ENCODE peak calls at places on chromosomes 12 and 14, in eight cellular contexts. One of them, this sample, is unnamed.

GRCh38 chr12:85089792-85090191 is 53.6 kb downstream of the LRRIQ1 start:
- DNase-seq in transverse colon: no peak
- DNase-seq in esophagus muscularis mucosa: no peak
- DNase-seq in spleen: peak; percentile 37
- DNase-seq in heart left ventricle: no peak
- DNase-seq in ovary: no peak
- DNase-seq in stomach: no peak
- DNase-seq in A549: no peak
- DNase-seq in this sample: no peak

GRCh38 chr14:104844306-104845032 is 20.6 kb upstream of the CEP170B start:
- DNase-seq in heart left ventricle: no peak
- DNase-seq in spleen: peak; percentile 64
- DNase-seq in transverse colon: no peak
- DNase-seq in ovary: no peak
- DNase-seq in stomach: no peak
- DNase-seq in A549: no peak
- DNase-seq in esophagus muscularis mucosa: no peak
- DNase-seq in this sample: peak; percentile 61

GRCh38 chr12:75977952-75978671 is 53.5 kb downstream of the PHLDA1 start:
- DNase-seq in ovary: peak; percentile 62
- DNase-seq in spleen: no peak
- DNase-seq in esophagus muscularis mucosa: no peak
- DNase-seq in heart left ventricle: peak; percentile 44
- DNase-seq in transverse colon: peak; percentile 75
- DNase-seq in A549: peak; percentile 100
- DNase-seq in stomach: peak; percentile 56
- DNase-seq in this sample: peak; percentile 75

GRCh38 chr14:38883127-38883526 is 219.9 kb downstream of the SEC23A start:
- DNase-seq in ovary: no peak
- DNase-seq in spleen: no peak
- DNase-seq in esophagus muscularis mucosa: no peak
- DNase-seq in A549: no peak
- DNase-seq in stomach: no peak
- DNase-seq in transverse colon: no peak
- DNase-seq in heart left ventricle: no peak
- DNase-seq in this sample: no peak

GRCh38 chr12:65881348-65881961 is 57.2 kb downstream of the HMGA2 start:
- DNase-seq in heart left ventricle: peak; percentile 53
- DNase-seq in transverse colon: peak; percentile 15
- DNase-seq in ovary: peak; percentile 62
- DNase-seq in esophagus muscularis mucosa: no peak
- DNase-seq in A549: no peak
- DNase-seq in stomach: peak; percentile 30
- DNase-seq in spleen: no peak
- DNase-seq in this sample: peak; percentile 81

GRCh38 chr12:14135996-14136395 is 154.6 kb upstream of the GRIN2B start:
- DNase-seq in stomach: no peak
- DNase-seq in spleen: no peak
- DNase-seq in A549: no peak
- DNase-seq in heart left ventricle: no peak
- DNase-seq in ovary: no peak
- DNase-seq in transverse colon: no peak
- DNase-seq in esophagus muscularis mucosa: no peak
- DNase-seq in this sample: no peak

GRCh38 chr14:75279153-75279738 is 618 bp downstream of the FOS start:
- DNase-seq in heart left ventricle: peak; percentile 82
- DNase-seq in stomach: no peak
- DNase-seq in A549: peak; percentile 47
- DNase-seq in transverse colon: peak; percentile 77
- DNase-seq in esophagus muscularis mucosa: no peak
- DNase-seq in spleen: peak; percentile 89
- DNase-seq in ovary: peak; percentile 78
- DNase-seq in this sample: peak; percentile 94

GRCh38 chr12:124862768-124863408 is 776 bp downstream of the SCARB1 start:
- DNase-seq in spleen: peak; percentile 84
- DNase-seq in heart left ventricle: no peak
- DNase-seq in transverse colon: peak; percentile 37
- DNase-seq in stomach: no peak
- DNase-seq in ovary: peak; percentile 37
- DNase-seq in esophagus muscularis mucosa: no peak
- DNase-seq in A549: no peak
- DNase-seq in this sample: no peak

GRCh38 chr14:53542692-53543091 is 389.6 kb upstream of the DDHD1 start:
- DNase-seq in transverse colon: no peak
- DNase-seq in spleen: no peak
- DNase-seq in A549: peak; percentile 47
- DNase-seq in ovary: peak; percentile 32
- DNase-seq in stomach: no peak
- DNase-seq in heart left ventricle: no peak
- DNase-seq in esophagus muscularis mucosa: no peak
- DNase-seq in this sample: no peak

GRCh38 chr12:90250041-90250440 is 541.4 kb upstream of the ATP2B1 start:
- DNase-seq in transverse colon: no peak
- DNase-seq in heart left ventricle: no peak
- DNase-seq in esophagus muscularis mucosa: no peak
- DNase-seq in ovary: no peak
- DNase-seq in spleen: no peak
- DNase-seq in A549: no peak
- DNase-seq in stomach: no peak
- DNase-seq in this sample: no peak

GRCh38 chr12:106248177-106248848 is 493 bp upstream of the CKAP4 start:
- DNase-seq in esophagus muscularis mucosa: no peak
- DNase-seq in A549: peak; percentile 65
- DNase-seq in transverse colon: peak; percentile 69
- DNase-seq in spleen: no peak
- DNase-seq in stomach: peak; percentile 62
- DNase-seq in heart left ventricle: peak; percentile 77
- DNase-seq in ovary: peak; percentile 74
- DNase-seq in this sample: peak; percentile 85

GRCh38 chr12:103840399-103840880 is 594 bp downstream of the NT5DC3 start:
- DNase-seq in transverse colon: peak; percentile 21
- DNase-seq in spleen: peak; percentile 85
- DNase-seq in heart left ventricle: peak; percentile 24
- DNase-seq in esophagus muscularis mucosa: no peak
- DNase-seq in ovary: peak; percentile 42
- DNase-seq in stomach: no peak
- DNase-seq in A549: peak; percentile 40
- DNase-seq in this sample: no peak

GRCh38 chr12:22410497-22410896 is 76.0 kb upstream of the ST8SIA1 start:
- DNase-seq in spleen: no peak
- DNase-seq in esophagus muscularis mucosa: no peak
- DNase-seq in A549: no peak
- DNase-seq in heart left ventricle: no peak
- DNase-seq in ovary: no peak
- DNase-seq in transverse colon: no peak
- DNase-seq in stomach: no peak
- DNase-seq in this sample: no peak

GRCh38 chr12:22414742-22415141 is 80.2 kb upstream of the ST8SIA1 start:
- DNase-seq in stomach: no peak
- DNase-seq in spleen: no peak
- DNase-seq in esophagus muscularis mucosa: no peak
- DNase-seq in transverse colon: no peak
- DNase-seq in A549: no peak
- DNase-seq in heart left ventricle: no peak
- DNase-seq in ovary: no peak
- DNase-seq in this sample: no peak

GRCh38 chr12:22415342-22416309 is 81.1 kb upstream of the ST8SIA1 start:
- DNase-seq in stomach: peak; percentile 54
- DNase-seq in esophagus muscularis mucosa: no peak
- DNase-seq in ovary: no peak
- DNase-seq in heart left ventricle: no peak
- DNase-seq in transverse colon: no peak
- DNase-seq in A549: peak; percentile 73
- DNase-seq in spleen: no peak
- DNase-seq in this sample: no peak

GRCh38 chr12:22412581-22412980 is 78.1 kb upstream of the ST8SIA1 start:
- DNase-seq in stomach: no peak
- DNase-seq in esophagus muscularis mucosa: no peak
- DNase-seq in transverse colon: no peak
- DNase-seq in spleen: no peak
- DNase-seq in A549: no peak
- DNase-seq in ovary: no peak
- DNase-seq in heart left ventricle: no peak
- DNase-seq in this sample: no peak

GRCh38 chr12:22413592-22413991 is 79.1 kb upstream of the ST8SIA1 start:
- DNase-seq in heart left ventricle: no peak
- DNase-seq in A549: no peak
- DNase-seq in spleen: no peak
- DNase-seq in transverse colon: no peak
- DNase-seq in ovary: no peak
- DNase-seq in stomach: no peak
- DNase-seq in esophagus muscularis mucosa: no peak
- DNase-seq in this sample: no peak
- H3K27ac ChIP-seq in heart left ventricle: no peak overlapping the region
- H3K27ac ChIP-seq in A549: no peak overlapping the region
- H3K27ac ChIP-seq in spleen: no peak overlapping the region
- H3K27ac ChIP-seq in transverse colon: no peak overlapping the region
- H3K27ac ChIP-seq in ovary: no peak overlapping the region
- H3K27ac ChIP-seq in stomach: no peak overlapping the region
- H3K27ac ChIP-seq in esophagus muscularis mucosa: peak overlapping the region; percentile 35
- H3K27ac ChIP-seq in this sample: no peak overlapping the region

GRCh38 chr12:6336859-6337744 is 4.8 kb downstream of the TNFRSF1A start:
- DNase-seq in stomach: no peak
- DNase-seq in A549: no peak
- DNase-seq in transverse colon: peak; percentile 62
- DNase-seq in esophagus muscularis mucosa: no peak
- DNase-seq in ovary: no peak
- DNase-seq in heart left ventricle: no peak
- DNase-seq in spleen: peak; percentile 89
- DNase-seq in this sample: no peak

GRCh38 chr12:6334940-6335450 is 6.9 kb downstream of the TNFRSF1A start:
- DNase-seq in spleen: peak; percentile 80
- DNase-seq in transverse colon: peak; percentile 58
- DNase-seq in A549: no peak
- DNase-seq in stomach: peak; percentile 43
- DNase-seq in ovary: no peak
- DNase-seq in heart left ventricle: no peak
- DNase-seq in esophagus muscularis mucosa: no peak
- DNase-seq in this sample: no peak

GRCh38 chr12:6334359-6334758 is 7.5 kb downstream of the TNFRSF1A start:
- DNase-seq in esophagus muscularis mucosa: no peak
- DNase-seq in transverse colon: no peak
- DNase-seq in heart left ventricle: no peak
- DNase-seq in A549: no peak
- DNase-seq in ovary: no peak
- DNase-seq in stomach: no peak
- DNase-seq in spleen: no peak
- DNase-seq in this sample: no peak

GRCh38 chr12:6336079-6336858 is 5.6 kb downstream of the TNFRSF1A start:
- DNase-seq in spleen: peak; percentile 95
- DNase-seq in transverse colon: peak; percentile 92
- DNase-seq in esophagus muscularis mucosa: peak; percentile 98
- DNase-seq in A549: peak; percentile 99
- DNase-seq in heart left ventricle: peak; percentile 96
- DNase-seq in stomach: peak; percentile 90
- DNase-seq in ovary: peak; percentile 97
- DNase-seq in this sample: peak; percentile 98

DNA sequence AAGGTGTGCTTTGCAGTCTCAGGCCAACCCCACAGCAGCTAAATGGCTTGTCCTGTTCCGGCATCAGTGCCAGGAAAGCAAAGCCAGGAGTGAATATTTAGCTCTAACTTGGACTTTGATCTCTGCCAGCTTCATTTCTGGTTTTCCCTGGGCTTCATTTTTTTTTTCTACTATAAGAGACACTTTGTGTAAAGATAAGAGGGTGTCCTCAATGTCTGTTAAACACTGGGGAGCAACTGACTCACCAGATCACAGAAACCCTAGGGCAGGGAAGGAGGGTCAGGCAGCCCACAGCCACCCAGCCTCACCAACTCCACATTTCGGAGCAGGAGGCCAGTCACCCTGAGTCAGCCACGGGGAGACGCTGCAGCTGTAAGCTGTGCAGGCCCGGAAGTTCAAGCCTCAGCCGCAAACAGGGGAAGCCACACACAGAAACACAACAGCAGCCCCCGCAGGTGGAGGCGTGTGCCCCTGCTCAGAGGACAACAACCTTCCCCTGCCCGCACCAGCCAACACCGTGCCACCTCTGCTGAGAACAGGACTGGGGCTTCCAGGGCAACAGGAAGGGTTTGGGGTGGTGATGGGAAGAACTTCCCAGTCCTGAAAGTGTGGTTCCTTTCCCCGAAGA is 6.3 kb downstream of the TNFRSF1A start:
- DNase-seq in ovary: peak; percentile 82
- DNase-seq in stomach: peak; percentile 81
- DNase-seq in spleen: peak; percentile 96
- DNase-seq in esophagus muscularis mucosa: peak; percentile 95
- DNase-seq in transverse colon: peak; percentile 84
- DNase-seq in heart left ventricle: peak; percentile 82
- DNase-seq in A549: peak; percentile 88
- DNase-seq in this sample: peak; percentile 92
- TF ChIP-seq POLR2A in ovary: no peak
- TF ChIP-seq POLR2A in stomach: no peak
- TF ChIP-seq POLR2A in spleen: no peak
- TF ChIP-seq POLR2A in esophagus muscularis mucosa: no peak
- TF ChIP-seq POLR2A in transverse colon: peak; percentile 10
- TF ChIP-seq POLR2A in heart left ventricle: no peak
- TF ChIP-seq POLR2A in A549: peak; percentile 26
- TF ChIP-seq POLR2A in this sample: no peak

GRCh38 chr14:89844508-89844907 is 110.0 kb downstream of the EFCAB11 start:
- DNase-seq in stomach: no peak
- DNase-seq in esophagus muscularis mucosa: no peak
- DNase-seq in transverse colon: no peak
- DNase-seq in A549: no peak
- DNase-seq in heart left ventricle: no peak
- DNase-seq in spleen: no peak
- DNase-seq in ovary: no peak
- DNase-seq in this sample: no peak

GRCh38 chr14:89848165-89848564 is 106.4 kb downstream of the EFCAB11 start:
- DNase-seq in ovary: no peak
- DNase-seq in A549: no peak
- DNase-seq in transverse colon: no peak
- DNase-seq in esophagus muscularis mucosa: no peak
- DNase-seq in stomach: no peak
- DNase-seq in heart left ventricle: no peak
- DNase-seq in spleen: no peak
- DNase-seq in this sample: no peak

GRCh38 chr14:89841855-89842254 is 112.7 kb downstream of the EFCAB11 start:
- DNase-seq in A549: no peak
- DNase-seq in transverse colon: no peak
- DNase-seq in spleen: no peak
- DNase-seq in esophagus muscularis mucosa: no peak
- DNase-seq in heart left ventricle: no peak
- DNase-seq in ovary: no peak
- DNase-seq in stomach: no peak
- DNase-seq in this sample: no peak

GRCh38 chr14:89845346-89845745 is 109.2 kb downstream of the EFCAB11 start:
- DNase-seq in A549: peak; percentile 78
- DNase-seq in stomach: no peak
- DNase-seq in esophagus muscularis mucosa: no peak
- DNase-seq in spleen: no peak
- DNase-seq in heart left ventricle: no peak
- DNase-seq in ovary: no peak
- DNase-seq in transverse colon: no peak
- DNase-seq in this sample: no peak

GRCh38 chr14:89842852-89843251 is 111.7 kb downstream of the EFCAB11 start:
- DNase-seq in esophagus muscularis mucosa: no peak
- DNase-seq in spleen: no peak
- DNase-seq in A549: no peak
- DNase-seq in ovary: no peak
- DNase-seq in transverse colon: no peak
- DNase-seq in heart left ventricle: no peak
- DNase-seq in stomach: no peak
- DNase-seq in this sample: no peak
- H3K27ac ChIP-seq in esophagus muscularis mucosa: no peak overlapping the region
- H3K27ac ChIP-seq in spleen: no peak overlapping the region
- H3K27ac ChIP-seq in A549: no peak overlapping the region
- H3K27ac ChIP-seq in ovary: no peak overlapping the region
- H3K27ac ChIP-seq in transverse colon: no peak overlapping the region
- H3K27ac ChIP-seq in heart left ventricle: no peak overlapping the region
- H3K27ac ChIP-seq in stomach: no peak overlapping the region
- H3K27ac ChIP-seq in this sample: no peak overlapping the region

GRCh38 chr14:91317381-91318313 is 73.1 kb upstream of the GPR68 start:
- DNase-seq in transverse colon: peak; percentile 87
- DNase-seq in ovary: peak; percentile 42
- DNase-seq in stomach: peak; percentile 83
- DNase-seq in spleen: peak; percentile 97
- DNase-seq in heart left ventricle: peak; percentile 83
- DNase-seq in A549: no peak
- DNase-seq in esophagus muscularis mucosa: no peak
- DNase-seq in this sample: peak; percentile 72
- TF ChIP-seq POLR2A in transverse colon: no peak
- TF ChIP-seq POLR2A in ovary: no peak
- TF ChIP-seq POLR2A in stomach: no peak
- TF ChIP-seq POLR2A in spleen: no peak
- TF ChIP-seq POLR2A in heart left ventricle: no peak
- TF ChIP-seq POLR2A in A549: no peak
- TF ChIP-seq POLR2A in esophagus muscularis mucosa: no peak
- TF ChIP-seq POLR2A in this sample: no peak